ENCODE peak calls at places on chromosomes 7 and 10, in five cellular contexts. Z is skeletal muscle cell, N is amniotic stem cell, R is amygdala, V is lung. S is an unnamed sample.

GRCh38 chr10:121088524-121088923 is 237.4 kb downstream of the WDR11 start:
- DNase-seq in R (no peak), V (no peak), Z (no peak), N (no peak), S (no peak)

GRCh38 chr10:89151857-89152256 is 55.3 kb downstream of the CH25H start:
- DNase-seq in R (no peak), V (no peak), N (no peak), Z (no peak), S (no peak)

GRCh38 chr7:53624391-53624790 is 589.0 kb downstream of the POM121L12 start:
- DNase-seq in N (no peak), V (no peak), R (no peak), Z (no peak), S (no peak)

GRCh38 chr10:7408494-7409044 is 2.3 kb downstream of the SFMBT2 start:
- DNase-seq in Z (no peak), R (peak; percentile 57), V (peak; percentile 39), N (no peak), S (peak; percentile 47)

GRCh38 chr10:24114561-24114960 is 94.4 kb upstream of the KIAA1217 start:
- DNase-seq in V (no peak), R (no peak), N (no peak), Z (no peak), S (no peak)

GRCh38 chr7:122944682-122945303 is 50.7 kb downstream of the TAS2R16 start:
- DNase-seq in N (no peak), R (no peak), Z (no peak), V (no peak), S (no peak)

GRCh38 chr7:876972-877311 is 588 bp downstream of the GET4 start:
- DNase-seq in V (no peak), Z (no peak), R (no peak), N (no peak), S (no peak)

GRCh38 chr7:94763268-94763667 is 107.3 kb upstream of the SGCE start:
- DNase-seq in N (no peak), R (no peak), V (no peak), Z (peak; percentile 62), S (no peak)

GRCh38 chr10:100163704-100164621 is 21.9 kb downstream of the ERLIN1 start:
- DNase-seq in R (no peak), V (no peak), Z (no peak), N (no peak), S (no peak)